ENCODE peak calls at places on chromosome 17, in four cellular contexts. U is neural progenitor cell, W is MM.1S, K is astrocyte. P is an unnamed sample.

GRCh38 chr17:60442271-60443201 is 20.2 kb downstream of the CHCT1 start:
- DNase-seq in U (no peak), K (peak; percentile 54), W (no peak), P (peak; percentile 15)

GRCh38 chr17:73192219-73192893 is 499 bp upstream of the COG1 start:
- DNase-seq in U (peak; percentile 91), W (peak; percentile 68), K (peak; percentile 60), P (peak; percentile 76)

GRCh38 chr17:31488264-31488981 is 96.9 kb downstream of the RAB11FIP4 start:
- DNase-seq in W (peak; percentile 34), K (no peak), U (peak; percentile 54), P (peak; percentile 25)

GRCh38 chr17:41812176-41813038 is at the start of gene FKBP10:
- DNase-seq in W (peak; percentile 38), U (peak; percentile 95), K (peak; percentile 84), P (peak; percentile 76)

GRCh38 chr17:60369727-60370126 is 22.2 kb downstream of the USP32 start:
- DNase-seq in W (no peak), U (no peak), K (no peak), P (no peak)

GRCh38 chr17:57662644-57663308 is 82.3 kb downstream of the CCDC182 start:
- DNase-seq in K (peak; percentile 99), U (peak; percentile 97), W (no peak), P (peak; percentile 99)

GRCh38 chr17:72373910-72374741 is 253.3 kb downstream of the SOX9 start:
- DNase-seq in U (peak; percentile 37), K (peak; percentile 50), W (no peak), P (no peak)

GRCh38 chr17:16215002-16215272 is 397 bp downstream of the NCOR1 start:
- DNase-seq in W (peak; percentile 42), U (peak; percentile 75), K (no peak), P (no peak)

GRCh38 chr17:50280801-50281441 is 6.7 kb downstream of the TMEM92 start:
- DNase-seq in U (no peak), W (no peak), K (no peak), P (no peak)

GRCh38 chr17:7043544-7044268 is at the start of gene SLC16A11:
- DNase-seq in W (peak; percentile 4), U (peak; percentile 58), K (no peak), P (no peak)

GRCh38 chr17:77844681-77845080 is 113.8 kb upstream of the TNRC6C start:
- DNase-seq in U (no peak), K (no peak), W (no peak), P (no peak)

GRCh38 chr17:879546-879945 is 97.4 kb downstream of the MRM3 start:
- DNase-seq in K (peak; percentile 90), W (peak; percentile 58), U (peak; percentile 93), P (peak; percentile 91)
- H3K9ac ChIP-seq in K (peak overlapping the region; percentile 41), W (no peak overlapping the region), U (no peak overlapping the region), P (peak overlapping the region; percentile 62)

DNA sequence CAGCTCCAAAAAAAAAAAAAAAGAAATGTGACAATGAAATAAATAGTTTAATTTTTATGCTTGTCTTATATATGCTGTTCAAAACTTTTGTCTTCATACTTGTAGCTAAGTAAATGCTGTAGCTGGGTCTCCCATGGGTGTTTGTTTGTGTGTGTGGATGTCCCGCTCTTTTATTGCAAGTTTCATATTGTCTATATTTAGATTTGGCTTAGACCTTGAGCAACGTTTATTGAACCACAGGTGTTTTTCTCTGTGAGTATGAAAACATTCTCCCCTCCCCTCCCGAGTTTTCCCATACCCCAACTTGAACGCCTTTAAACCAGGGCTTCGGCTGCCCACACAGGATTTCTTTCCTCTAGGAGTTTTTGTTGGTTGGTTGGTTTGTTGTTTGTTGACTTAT is 45.2 kb downstream of the MFSD11 start:
- DNase-seq in U (no peak), K (no peak), W (peak; percentile 90), P (no peak)
- H3K4me2 ChIP-seq in U (no peak overlapping the region), K (no peak overlapping the region), W (peak overlapping the region; percentile 79), P (no peak overlapping the region)

GRCh38 chr17:8110907-8111306 is 7.4 kb downstream of the ALOXE3 start:
- DNase-seq in U (no peak), K (no peak), W (no peak), P (no peak)

GRCh38 chr17:8110456-8110804 is 7.9 kb downstream of the ALOXE3 start:
- DNase-seq in U (no peak), W (no peak), K (no peak), P (no peak)

GRCh38 chr17:8105957-8106398 is 12.3 kb downstream of the ALOXE3 start:
- DNase-seq in U (no peak), W (no peak), K (no peak), P (peak; percentile 84)

GRCh38 chr17:8108972-8109668 is 9.2 kb downstream of the ALOXE3 start:
- DNase-seq in U (no peak), K (no peak), W (no peak), P (no peak)

GRCh38 chr17:8109669-8110455 is 8.5 kb downstream of the ALOXE3 start:
- DNase-seq in W (peak; percentile 72), U (peak; percentile 82), K (no peak), P (peak; percentile 38)
- TF ChIP-seq EZH2 in W (no peak), U (peak; percentile 80), K (peak; percentile 57), P (no peak)

GRCh38 chr17:3381957-3382356 is 4.2 kb downstream of the OR3A2 start:
- DNase-seq in K (no peak), W (no peak), U (no peak), P (no peak)

DNA sequence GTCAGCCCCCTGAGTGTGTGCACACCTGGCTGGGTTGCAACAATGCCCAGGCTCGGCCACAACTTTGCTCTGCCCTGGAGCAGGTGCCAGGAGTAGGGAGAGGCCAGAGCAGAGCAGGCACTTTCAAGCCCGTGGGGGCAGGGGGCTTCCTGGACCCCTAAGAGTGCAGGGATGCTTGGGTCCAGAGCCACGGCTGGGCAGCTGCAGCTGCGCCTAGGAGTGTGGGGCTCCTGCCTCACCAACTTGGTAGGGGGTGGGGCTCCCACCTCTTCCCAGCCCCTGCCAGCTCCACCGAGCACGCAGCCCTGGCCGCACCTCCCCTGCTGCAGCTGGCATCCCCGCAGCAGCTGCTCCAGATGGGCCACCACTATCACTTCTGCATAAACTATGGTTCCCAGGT is 7.8 kb downstream of the OR3A2 start:
- DNase-seq in W (no peak), U (no peak), K (no peak), P (no peak)
- H3K9ac ChIP-seq in W (no peak overlapping the region), U (no peak overlapping the region), K (no peak overlapping the region), P (no peak overlapping the region)

GRCh38 chr17:43787728-43788127 is 7.5 kb downstream of the CFAP97D1 start:
- DNase-seq in K (no peak), W (no peak), U (no peak), P (no peak)

GRCh38 chr17:43782903-43783462 is 2.7 kb downstream of the CFAP97D1 start:
- DNase-seq in W (no peak), K (no peak), U (no peak), P (no peak)

GRCh38 chr17:43780135-43780534 is at the start of gene CFAP97D1:
- DNase-seq in U (no peak), W (no peak), K (no peak), P (no peak)

GRCh38 chr17:43784068-43784467 is 3.8 kb downstream of the CFAP97D1 start:
- DNase-seq in K (peak; percentile 84), W (no peak), U (no peak), P (no peak)

GRCh38 chr17:43784628-43785101 is 4.4 kb downstream of the CFAP97D1 start:
- DNase-seq in U (no peak), K (peak; percentile 84), W (no peak), P (peak; percentile 57)
- H3K4me2 ChIP-seq in U (no peak overlapping the region), K (peak overlapping the region; percentile 69), W (no peak overlapping the region), P (no peak overlapping the region)

GRCh38 chr17:48554412-48555090 is 9.6 kb upstream of the HOXB2 start:
- DNase-seq in W (no peak), U (peak; percentile 59), K (peak; percentile 23), P (peak; percentile 62)
- TF ChIP-seq EZH2 in W (no peak), U (peak; percentile 99), K (peak; percentile 74), P (no peak)

GRCh38 chr17:51435171-51435552 is 174.8 kb downstream of the UTP18 start:
- DNase-seq in W (no peak), K (no peak), U (no peak), P (no peak)

GRCh38 chr17:51442112-51442865 is 181.9 kb downstream of the UTP18 start:
- DNase-seq in U (no peak), K (no peak), W (no peak), P (no peak)

GRCh38 chr17:51435641-51436091 is 175.3 kb downstream of the UTP18 start:
- DNase-seq in W (no peak), K (no peak), U (peak; percentile 78), P (no peak)

GRCh38 chr17:51441431-51441830 is 181.1 kb downstream of the UTP18 start:
- DNase-seq in W (no peak), K (no peak), U (no peak), P (no peak)

GRCh38 chr17:51439395-51440229 is 179.3 kb downstream of the UTP18 start:
- DNase-seq in K (no peak), U (no peak), W (no peak), P (peak; percentile 24)
- H3K9ac ChIP-seq in K (no peak overlapping the region), U (no peak overlapping the region), W (no peak overlapping the region), P (no peak overlapping the region)

DNA sequence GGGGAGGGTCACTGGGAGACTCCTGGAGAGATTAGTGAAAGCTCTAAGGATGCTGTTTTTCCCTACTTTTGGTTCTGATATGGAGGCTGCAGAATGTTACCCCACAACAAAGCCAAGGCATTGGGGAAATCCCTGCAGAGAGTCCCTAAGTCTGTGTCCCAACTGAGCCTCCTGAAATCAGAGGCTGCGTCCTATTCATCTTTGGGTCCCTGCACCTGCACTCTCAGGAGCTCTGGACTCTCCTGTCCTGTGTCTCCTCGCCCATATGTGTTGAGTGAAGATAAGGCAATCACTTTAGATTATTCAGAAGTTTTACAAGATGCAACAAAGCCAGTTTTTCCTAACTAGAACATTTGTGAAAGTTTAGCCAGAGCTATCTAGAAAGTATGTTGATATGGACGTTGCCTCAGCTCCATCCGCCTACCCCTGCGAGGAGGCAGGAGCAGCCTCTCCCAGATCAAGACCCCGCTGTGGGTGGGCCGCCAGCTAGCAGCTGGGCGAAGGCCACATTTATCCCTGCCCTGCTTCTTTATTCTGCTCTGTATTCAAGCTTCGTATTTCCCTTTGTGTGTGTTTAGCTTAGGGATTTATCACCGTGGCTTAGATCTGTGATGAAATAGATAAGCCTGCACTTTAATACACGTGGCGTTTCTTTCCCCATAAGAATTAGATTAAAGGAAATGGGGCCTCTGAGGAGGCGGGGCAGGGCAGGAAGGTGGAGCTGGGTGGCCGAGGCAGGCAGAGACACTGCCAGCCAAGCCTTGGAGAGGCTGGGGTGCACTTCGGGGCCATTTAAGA is 37.4 kb downstream of the SHISA6 start:
- DNase-seq in U (peak; percentile 36), W (no peak), K (no peak), P (no peak)
- H3K4me2 ChIP-seq in U (peak overlapping the region; percentile 21), W (no peak overlapping the region), K (no peak overlapping the region), P (no peak overlapping the region)

GRCh38 chr17:66301864-66302741 is at the start of gene PRKCA:
- DNase-seq in U (peak; percentile 92), W (peak; percentile 83), K (peak; percentile 51), P (peak; percentile 73)
- TF ChIP-seq EZH2 in U (peak; percentile 66), W (no peak), K (no peak), P (no peak)